ENCODE peak calls at places on chromosomes 7 and 10, in four cellular contexts. T is heart left ventricle; P is stimulated activated CD4-positive, alpha-beta T cell treated with anti-CD3 and anti-CD28 coated beads, Interleukin-4, amount 100 ng/mL, for 48 hours; O is aorta. X is an unnamed sample.

GRCh38 chr7:43130347-43130746 is 17.9 kb downstream of the HECW1 start:
- DNase-seq in T (no peak), P (no peak), O (no peak), X (no peak)

GRCh38 chr10:120666311-120666710 is 184.9 kb upstream of the WDR11 start:
- DNase-seq in P (no peak), O (no peak), T (no peak), X (no peak)

GRCh38 chr10:89649051-89649450 is 4.0 kb upstream of the PANK1 start:
- DNase-seq in T (no peak), P (no peak), O (no peak), X (no peak)

GRCh38 chr7:46291601-46292150 is 370.6 kb upstream of the IGFBP3 start:
- DNase-seq in O (no peak), T (no peak), P (no peak), X (peak)

GRCh38 chr10:69644658-69645295 is 14.7 kb downstream of the FAM241B start:
- DNase-seq in T (peak), P (peak), O (peak), X (peak)

GRCh38 chr10:50614444-50615137 is 9.2 kb downstream of the SGMS1 start:
- DNase-seq in O (no peak), P (no peak), T (no peak), X (no peak)

GRCh38 chr7:936131-937054 is 18.1 kb downstream of the ADAP1 start:
- DNase-seq in P (no peak), T (peak), O (peak), X (no peak)

GRCh38 chr7:143069912-143070500 is 17.9 kb downstream of the OR6V1 start:
- DNase-seq in P (no peak), O (no peak), T (no peak), X (no peak)

GRCh38 chr10:22366771-22367170 is 21.5 kb downstream of the SPAG6 start:
- DNase-seq in P (no peak), O (no peak), T (no peak), X (no peak)

GRCh38 chr10:98696516-98696915 is 249.8 kb upstream of the HPS1 start:
- DNase-seq in P (no peak), O (no peak), T (no peak), X (no peak)

GRCh38 chr10:52818019-52818418 is 45.4 kb upstream of the MBL2 start:
- DNase-seq in T (no peak), O (no peak), P (no peak), X (no peak)

GRCh38 chr7:82156938-82157337 is 286.6 kb downstream of the CACNA2D1 start:
- DNase-seq in T (no peak), O (no peak), P (no peak), X (no peak)

GRCh38 chr7:149669121-149669818 is 104.1 kb downstream of the ZNF467 start:
- DNase-seq in T (no peak), O (no peak), P (no peak), X (no peak)

GRCh38 chr7:150362989-150363769 is 5.4 kb upstream of the REPIN1 start:
- DNase-seq in T (no peak), P (no peak), O (no peak), X (no peak)

GRCh38 chr7:129292861-129293260 is 68.0 kb downstream of the AHCYL2 start:
- DNase-seq in P (no peak), T (no peak), O (no peak), X (no peak)

GRCh38 chr7:41628926-41629325 is 74.0 kb downstream of the INHBA start:
- DNase-seq in P (no peak), O (no peak), T (peak), X (no peak)

GRCh38 chr7:24576171-24577052 is 3.2 kb downstream of the PALS2 start:
- DNase-seq in O (no peak), T (no peak), P (no peak), X (peak)

GRCh38 chr7:77759294-77759889 is 38.8 kb downstream of the TMEM60 start:
- DNase-seq in P (peak), O (no peak), T (no peak), X (peak)

GRCh38 chr7:80719261-80719660 is 80.8 kb downstream of the CD36 start:
- DNase-seq in P (no peak), O (no peak), T (no peak), X (no peak)

GRCh38 chr10:103539751-103540150 is 46.2 kb downstream of the NEURL1 start:
- DNase-seq in T (no peak), O (no peak), P (no peak), X (no peak)

X was measured in testis.